ENCODE peak calls at places on chromosomes 13 and 19, in four cellular contexts. Z, D, N and V are unnamed samples.

GRCh38 chr19:52464798-52465470 is 11.6 kb downstream of the ZNF578 start:
- DNase-seq in N (no peak), Z (peak), D (no peak), V (no peak)

GRCh38 chr19:20038358-20039202 is 725 bp downstream of the ZNF682 start:
- DNase-seq in D (no peak), N (no peak), Z (no peak), V (no peak)

GRCh38 chr13:52414963-52415362 is 9.0 kb upstream of the THSD1 start:
- DNase-seq in D (no peak), Z (no peak), N (no peak), V (no peak)

GRCh38 chr13:23500858-23501257 is 67.4 kb upstream of the SACS start:
- DNase-seq in Z (no peak), D (no peak), N (no peak), V (no peak)

GRCh38 chr19:55370305-55370988 is at the start of gene IL11:
- DNase-seq in D (no peak), N (no peak), Z (no peak), V (no peak)

GRCh38 chr13:104385409-104385808 is 1319.2 kb upstream of the SLC10A2 start:
- DNase-seq in Z (no peak), D (no peak), N (no peak), V (no peak)

GRCh38 chr13:110683203-110683883 is 22.6 kb downstream of the CARS2 start:
- DNase-seq in D (no peak), Z (no peak), N (no peak), V (no peak)

GRCh38 chr13:113897161-113897560 is 33.3 kb upstream of the GAS6 start:
- DNase-seq in Z (no peak), N (no peak), D (no peak), V (no peak)

GRCh38 chr19:12543855-12544254 is 7.4 kb downstream of the ZNF564 start:
- DNase-seq in D (no peak), Z (no peak), N (no peak), V (no peak)

GRCh38 chr13:52806029-52806428 is 42.4 kb downstream of the PCDH8 start:
- DNase-seq in N (no peak), D (no peak), Z (no peak), V (no peak)

GRCh38 chr19:633786-634639 is 676 bp upstream of the POLRMT start:
- DNase-seq in D (no peak), N (no peak), Z (no peak), V (no peak)